ENCODE peak calls at places on chromosome 1, in six cellular contexts. T, K, N, D, O and S are unnamed samples.

GRCh38 chr1:232853994-232854532 is 48.8 kb downstream of the MAP10 start:
- DNase-seq in N (peak; percentile 91), T (peak; percentile 8), D (no peak), K (no peak), O (peak; percentile 91), S (peak; percentile 5)

GRCh38 chr1:189405419-189405818 is 1072.2 kb downstream of the BRINP3 start:
- DNase-seq in N (no peak), D (no peak), O (no peak), T (no peak), K (no peak), S (no peak)

GRCh38 chr1:22826630-22827580 is 116.3 kb downstream of the EPHB2 start:
- DNase-seq in D (peak; percentile 73), O (peak; percentile 30), K (no peak), N (no peak), T (peak; percentile 17), S (no peak)

GRCh38 chr1:160068231-160068630 is 1.7 kb downstream of the KCNJ10 start:
- DNase-seq in N (no peak), O (no peak), K (no peak), D (no peak), T (no peak), S (no peak)

GRCh38 chr1:204380293-204380831 is 20.6 kb upstream of the PLEKHA6 start:
- DNase-seq in O (no peak), T (no peak), K (no peak), N (no peak), D (peak; percentile 33), S (no peak)

GRCh38 chr1:147243228-147243685 is 773 bp downstream of the CHD1L start:
- DNase-seq in K (no peak), T (no peak), D (peak; percentile 33), O (no peak), N (no peak), S (no peak)

GRCh38 chr1:20362856-20363255 is 72.2 kb downstream of the VWA5B1 start:
- DNase-seq in T (no peak), K (no peak), N (no peak), O (no peak), D (no peak), S (no peak)

GRCh38 chr1:213987422-213987875 is 324 bp upstream of the PROX1 start:
- DNase-seq in T (peak; percentile 71), N (no peak), K (no peak), D (no peak), O (no peak), S (peak; percentile 67)

GRCh38 chr1:56064705-56065104 is 514.7 kb downstream of the PLPP3 start:
- DNase-seq in K (no peak), D (no peak), T (no peak), N (no peak), O (peak; percentile 90), S (no peak)

GRCh38 chr1:207388721-207389120 is 65.4 kb upstream of the CR2 start:
- DNase-seq in K (no peak), D (no peak), N (no peak), T (no peak), O (no peak), S (no peak)

GRCh38 chr1:32464191-32464715 is 619 bp upstream of the ZBTB8B start:
- DNase-seq in D (no peak), T (no peak), O (peak; percentile 23), K (no peak), N (no peak), S (peak; percentile 53)

GRCh38 chr1:18134324-18135046 is 26.9 kb downstream of the IGSF21 start:
- DNase-seq in N (no peak), O (no peak), K (no peak), T (peak; percentile 68), D (no peak), S (peak; percentile 81)

GRCh38 chr1:214637722-214638473 is 34.9 kb downstream of the CENPF start:
- DNase-seq in N (no peak), K (no peak), O (peak; percentile 56), D (peak; percentile 42), T (no peak), S (peak; percentile 1)

GRCh38 chr1:46466477-46467182 is 23.0 kb upstream of the DMBX1 start:
- DNase-seq in O (peak; percentile 30), K (peak; percentile 39), D (peak; percentile 10), T (no peak), N (no peak), S (no peak)

GRCh38 chr1:61400131-61400530 is 317.8 kb downstream of the NFIA start:
- DNase-seq in K (no peak), T (no peak), O (no peak), N (no peak), D (no peak), S (no peak)

GRCh38 chr1:164805399-164805798 is 246.4 kb downstream of the PBX1 start:
- DNase-seq in T (no peak), K (no peak), O (peak; percentile 14), D (no peak), N (no peak), S (no peak)

GRCh38 chr1:69511426-69512192 is 56.1 kb upstream of the LRRC7 start:
- DNase-seq in O (no peak), D (no peak), T (no peak), N (no peak), K (no peak), S (no peak)

GRCh38 chr1:196660912-196661311 is 9.1 kb downstream of the CFH start:
- DNase-seq in O (peak; percentile 41), D (no peak), N (no peak), K (no peak), T (peak; percentile 13), S (peak; percentile 19)

GRCh38 chr1:54379481-54380284 is 26.5 kb downstream of the SSBP3 start:
- DNase-seq in D (no peak), T (no peak), N (no peak), K (no peak), O (no peak), S (no peak)

GRCh38 chr1:27634166-27634981 is 611 bp downstream of the FGR start:
- DNase-seq in N (no peak), K (no peak), O (peak; percentile 40), T (no peak), D (no peak), S (no peak)

GRCh38 chr1:210260087-210260486 is 27.5 kb downstream of the SERTAD4 start:
- DNase-seq in T (no peak), K (no peak), N (no peak), D (no peak), O (no peak), S (no peak)

GRCh38 chr1:170204121-170204520 is 58.4 kb downstream of the NTMT2 start:
- DNase-seq in D (no peak), K (no peak), T (no peak), O (no peak), N (no peak), S (no peak)

GRCh38 chr1:8398677-8399076 is 80.8 kb downstream of the SLC45A1 start:
- DNase-seq in O (no peak), T (no peak), K (no peak), N (no peak), D (no peak), S (no peak)

GRCh38 chr1:8059161-8059622 is 33.1 kb upstream of the ERRFI1 start:
- DNase-seq in N (no peak), D (no peak), T (no peak), O (peak; percentile 52), K (no peak), S (no peak)

GRCh38 chr1:2300851-2301606 is 72.9 kb downstream of the SKI start:
- DNase-seq in K (no peak), O (peak; percentile 56), D (no peak), T (no peak), N (no peak), S (no peak)

GRCh38 chr1:156750932-156751723 is at the start of gene HDGF:
- DNase-seq in N (no peak), K (no peak), O (peak; percentile 40), D (peak; percentile 71), T (no peak), S (no peak)

GRCh38 chr1:1794999-1795398 is 16.7 kb upstream of the NADK start:
- DNase-seq in N (no peak), K (no peak), T (no peak), O (no peak), D (no peak), S (no peak)

GRCh38 chr1:115164940-115165718 is 75.8 kb upstream of the TSPAN2 start:
- DNase-seq in T (no peak), D (no peak), O (no peak), N (no peak), K (no peak), S (no peak)